ENCODE peak calls at places on chromosomes 12 and 14, in four cellular contexts. E is foreskin fibroblast, P is substantia nigra, M is DMS153. W is an unnamed sample.

GRCh38 chr12:118189761-118190181 is 53.8 kb downstream of the PEBP1 start:
- DNase-seq in E (peak; percentile 76), P (peak; percentile 41), M (peak; percentile 35), W (no peak)

GRCh38 chr12:59928416-59928815 is 332.6 kb downstream of the SLC16A7 start:
- DNase-seq in E (peak; percentile 54), P (no peak), M (no peak), W (peak; percentile 33)

GRCh38 chr14:22296088-22296487 is 292.9 kb downstream of the DAD1 start:
- DNase-seq in E (no peak), P (no peak), M (no peak), W (no peak)

GRCh38 chr14:47044841-47045240 is 393.3 kb upstream of the RPL10L start:
- DNase-seq in E (no peak), P (no peak), M (peak; percentile 13), W (no peak)

GRCh38 chr12:127957001-127957660 is 309.8 kb upstream of the TMEM132C start:
- DNase-seq in E (peak; percentile 11), P (no peak), M (no peak), W (no peak)

GRCh38 chr12:51242896-51243295 is 4.3 kb downstream of the DAZAP2 start:
- DNase-seq in E (no peak), P (no peak), M (no peak), W (no peak)

GRCh38 chr14:34005901-34006300 is 55.0 kb upstream of the EGLN3 start:
- DNase-seq in E (no peak), P (no peak), M (no peak), W (no peak)

GRCh38 chr12:113660941-113661340 is 189.3 kb upstream of the LHX5 start:
- DNase-seq in E (no peak), P (no peak), M (no peak), W (no peak)

GRCh38 chr12:39905152-39905551 is 200.7 kb downstream of the SLC2A13 start:
- DNase-seq in E (peak; percentile 41), P (peak; percentile 0), M (no peak), W (no peak)

GRCh38 chr12:32230607-32230982 is 123.9 kb downstream of the BICD1 start:
- DNase-seq in E (no peak), P (no peak), M (no peak), W (no peak)

W was measured in NCI-H2029 treated with DMSO at 0.1 percent for 48 hours.